ENCODE peak calls at places on chromosome 1, in eight cellular contexts. X is mammary epithelial cell, I is GM23338, H is astrocyte of the spinal cord, T is AG04450, B is ELF-1, U is IMR-90, Q is left cardiac atrium. D is an unnamed sample.

GRCh38 chr1:28592314-28593071 is 428 bp downstream of the RAB42 start:
- DNase-seq in U (no peak), H (no peak), I (peak; percentile 42), T (no peak), Q (no peak), X (no peak), B (no peak), D (peak; percentile 17)

GRCh38 chr1:169474302-169474701 is 11.4 kb downstream of the SLC19A2 start:
- DNase-seq in H (no peak), Q (no peak), X (no peak), B (no peak), T (no peak), I (no peak), U (no peak), D (no peak)

GRCh38 chr1:54228638-54229079 is 28.7 kb downstream of the MRPL37 start:
- DNase-seq in H (no peak), T (no peak), X (no peak), Q (no peak), I (no peak), U (no peak), B (no peak), D (no peak)

GRCh38 chr1:223515416-223515815 is 122.2 kb downstream of the CCDC185 start:
- DNase-seq in X (no peak), I (no peak), Q (no peak), B (no peak), T (no peak), U (no peak), H (no peak), D (no peak)

GRCh38 chr1:97204468-97204867 is 482.9 kb downstream of the PTBP2 start:
- DNase-seq in T (no peak), X (no peak), I (no peak), Q (no peak), H (peak; percentile 10), B (no peak), U (peak; percentile 75), D (no peak)

GRCh38 chr1:1629430-1630190 is 2.4 kb upstream of the MMP23B start:
- DNase-seq in U (no peak), I (peak; percentile 72), Q (peak; percentile 35), B (no peak), X (no peak), T (no peak), H (no peak), D (no peak)

GRCh38 chr1:118254001-118254400 is 69.0 kb upstream of the SPAG17 start:
- DNase-seq in U (no peak), I (no peak), Q (no peak), T (no peak), H (no peak), B (no peak), X (no peak), D (no peak)

GRCh38 chr1:19768321-19769210 is 31.1 kb downstream of the TMCO4 start:
- DNase-seq in U (no peak), B (no peak), H (peak; percentile 85), X (no peak), I (no peak), Q (no peak), T (no peak), D (no peak)

GRCh38 chr1:224393331-224393730 is 36.7 kb downstream of the CNIH4 start:
- DNase-seq in I (no peak), T (no peak), Q (no peak), H (no peak), B (no peak), U (no peak), X (no peak), D (no peak)

GRCh38 chr1:208179303-208179702 is 64.9 kb downstream of the PLXNA2 start:
- DNase-seq in U (no peak), H (no peak), Q (peak; percentile 74), X (no peak), B (no peak), T (no peak), I (no peak), D (no peak)

GRCh38 chr1:230487773-230488428 is 61.8 kb upstream of the PGBD5 start:
- DNase-seq in H (no peak), Q (no peak), B (no peak), T (no peak), I (no peak), X (no peak), U (no peak), D (no peak)

GRCh38 chr1:225156254-225156653 is 226.8 kb downstream of the DNAH14 start:
- DNase-seq in B (no peak), U (no peak), H (peak; percentile 72), I (no peak), X (no peak), Q (no peak), T (no peak), D (no peak)

GRCh38 chr1:231385118-231385748 is 36.9 kb downstream of the EGLN1 start:
- DNase-seq in T (no peak), I (no peak), U (no peak), X (peak; percentile 67), Q (no peak), H (no peak), B (no peak), D (peak; percentile 56)

GRCh38 chr1:218339267-218339831 is 5.8 kb upstream of the TGFB2 start:
- DNase-seq in X (peak; percentile 30), Q (no peak), B (no peak), U (peak; percentile 62), H (peak; percentile 64), I (peak; percentile 53), T (no peak), D (no peak)

GRCh38 chr1:193325042-193325441 is 138.6 kb upstream of the B3GALT2 start:
- DNase-seq in Q (no peak), I (no peak), U (no peak), T (no peak), B (no peak), H (peak; percentile 19), X (peak; percentile 14), D (no peak)

GRCh38 chr1:37157634-37158033 is 123.3 kb upstream of the GRIK3 start:
- DNase-seq in Q (no peak), H (no peak), X (no peak), T (no peak), I (no peak), U (no peak), B (no peak), D (no peak)

GRCh38 chr1:206575894-206576737 is 36.1 kb downstream of the EIF2D start:
- DNase-seq in U (no peak), T (no peak), B (no peak), Q (no peak), H (no peak), X (no peak), I (no peak), D (no peak)

GRCh38 chr1:14598007-14598497 is 433 bp upstream of the KAZN start:
- DNase-seq in I (peak; percentile 58), B (no peak), U (no peak), T (no peak), X (no peak), H (no peak), Q (no peak), D (no peak)

GRCh38 chr1:5998906-5999301 is 6.7 kb upstream of the NPHP4 start:
- DNase-seq in T (no peak), I (no peak), X (no peak), Q (no peak), B (no peak), H (no peak), U (no peak), D (no peak)

GRCh38 chr1:24704411-24705259 is 40.6 kb upstream of the CLIC4 start:
- DNase-seq in Q (no peak), H (peak; percentile 90), U (peak; percentile 93), X (peak; percentile 92), B (peak; percentile 65), T (no peak), I (peak; percentile 58), D (no peak)

GRCh38 chr1:1352784-1353388 is 3.7 kb upstream of the DVL1 start:
- DNase-seq in U (no peak), I (no peak), B (no peak), T (no peak), H (no peak), Q (no peak), X (no peak), D (no peak)

GRCh38 chr1:160682983-160683886 is 28.4 kb downstream of the CD48 start:
- DNase-seq in B (no peak), Q (no peak), I (no peak), U (no peak), H (no peak), T (no peak), X (peak; percentile 9), D (no peak)

GRCh38 chr1:7617826-7618225 is 153.3 kb upstream of the VAMP3 start:
- DNase-seq in X (no peak), Q (no peak), H (no peak), I (no peak), U (no peak), T (no peak), B (no peak), D (no peak)

GRCh38 chr1:212242985-212243308 is 42.3 kb upstream of the PPP2R5A start:
- DNase-seq in B (no peak), T (no peak), H (no peak), Q (no peak), X (no peak), U (no peak), I (no peak), D (no peak)

GRCh38 chr1:4794020-4794780 is 139.8 kb downstream of the AJAP1 start:
- DNase-seq in U (no peak), I (no peak), Q (no peak), T (no peak), H (no peak), X (peak; percentile 4), B (no peak), D (no peak)

GRCh38 chr1:14366361-14367018 is 232.0 kb upstream of the KAZN start:
- DNase-seq in T (no peak), U (no peak), I (peak; percentile 53), X (no peak), B (peak; percentile 30), Q (peak; percentile 45), H (peak; percentile 35), D (no peak)

GRCh38 chr1:14220811-14221210 is 377.7 kb upstream of the KAZN start:
- DNase-seq in B (no peak), U (no peak), Q (no peak), H (no peak), X (no peak), I (no peak), T (no peak), D (no peak)

GRCh38 chr1:11886986-11887665 is 28.4 kb upstream of the NPPB start:
- DNase-seq in B (no peak), X (no peak), T (no peak), I (no peak), U (no peak), H (no peak), Q (peak; percentile 85), D (no peak)

GRCh38 chr1:151197863-151198253 is 494 bp upstream of the PIP5K1A start:
- DNase-seq in B (no peak), U (no peak), I (peak; percentile 8), X (no peak), H (no peak), T (no peak), Q (no peak), D (peak; percentile 40)

GRCh38 chr1:106185089-106185488 is 871.4 kb upstream of the PRMT6 start:
- DNase-seq in Q (no peak), X (no peak), U (no peak), H (no peak), T (no peak), I (no peak), B (no peak), D (no peak)

GRCh38 chr1:37479255-37480124 is 5.1 kb downstream of the ZC3H12A start:
- DNase-seq in U (peak; percentile 90), T (no peak), Q (peak; percentile 87), H (peak; percentile 85), X (peak; percentile 99), I (no peak), B (peak; percentile 78), D (peak; percentile 98)

GRCh38 chr1:112386786-112387346 is 9.1 kb upstream of the CTTNBP2NL start:
- DNase-seq in T (no peak), H (no peak), B (no peak), U (no peak), I (no peak), X (no peak), Q (no peak), D (no peak)

GRCh38 chr1:8815582-8816285 is 1.7 kb downstream of the RERE start:
- DNase-seq in B (no peak), I (no peak), Q (no peak), H (peak; percentile 38), T (no peak), X (peak; percentile 51), U (no peak), D (no peak)

GRCh38 chr1:39671433-39671792 is 494 bp downstream of the NT5C1A start:
- DNase-seq in X (no peak), B (no peak), Q (peak; percentile 54), T (no peak), I (peak; percentile 63), H (no peak), U (no peak), D (no peak)